ENCODE peak calls at places on chromosomes 1 and 21, in eight cellular contexts. One of them, this sample, is unnamed.

GRCh38 chr1:17709981-17710380 is 45.2 kb upstream of the ACTL8 start:
- DNase-seq in dorsolateral prefrontal cortex: no peak
- DNase-seq in AG04450: no peak
- DNase-seq in body of pancreas: no peak
- DNase-seq in GM12865: no peak
- DNase-seq in transverse colon: no peak
- DNase-seq in HFF-Myc: no peak
- DNase-seq in cardiac fibroblast: no peak
- DNase-seq in this sample: no peak

GRCh38 chr1:12166834-12167492 is at the start of gene TNFRSF1B:
- DNase-seq in dorsolateral prefrontal cortex: no peak
- DNase-seq in AG04450: no peak
- DNase-seq in body of pancreas: peak; percentile 56
- DNase-seq in GM12865: peak; percentile 84
- DNase-seq in transverse colon: peak; percentile 83
- DNase-seq in HFF-Myc: no peak
- DNase-seq in cardiac fibroblast: no peak
- DNase-seq in this sample: no peak

GRCh38 chr1:85042413-85042812 is 5.9 kb downstream of the MCOLN3 start:
- DNase-seq in dorsolateral prefrontal cortex: no peak
- DNase-seq in AG04450: no peak
- DNase-seq in body of pancreas: no peak
- DNase-seq in GM12865: no peak
- DNase-seq in transverse colon: no peak
- DNase-seq in HFF-Myc: no peak
- DNase-seq in cardiac fibroblast: no peak
- DNase-seq in this sample: no peak

GRCh38 chr1:11749203-11749689 is 12.7 kb upstream of the C1orf167 start:
- DNase-seq in dorsolateral prefrontal cortex: no peak
- DNase-seq in AG04450: no peak
- DNase-seq in body of pancreas: peak; percentile 64
- DNase-seq in GM12865: peak; percentile 42
- DNase-seq in transverse colon: peak; percentile 47
- DNase-seq in HFF-Myc: no peak
- DNase-seq in cardiac fibroblast: peak; percentile 27
- DNase-seq in this sample: no peak

GRCh38 chr1:91645031-91645430 is 144.4 kb downstream of the CDC7 start:
- DNase-seq in dorsolateral prefrontal cortex: no peak
- DNase-seq in AG04450: no peak
- DNase-seq in body of pancreas: no peak
- DNase-seq in GM12865: no peak
- DNase-seq in transverse colon: no peak
- DNase-seq in HFF-Myc: no peak
- DNase-seq in cardiac fibroblast: no peak
- DNase-seq in this sample: peak; percentile 30

GRCh38 chr21:37367758-37368535 is 1.4 kb downstream of the DYRK1A start:
- DNase-seq in dorsolateral prefrontal cortex: peak; percentile 4
- DNase-seq in AG04450: no peak
- DNase-seq in body of pancreas: peak; percentile 31
- DNase-seq in GM12865: peak; percentile 85
- DNase-seq in transverse colon: peak; percentile 38
- DNase-seq in HFF-Myc: no peak
- DNase-seq in cardiac fibroblast: peak; percentile 61
- DNase-seq in this sample: no peak

GRCh38 chr1:13893456-13893855 is 193.5 kb downstream of the PRDM2 start:
- DNase-seq in dorsolateral prefrontal cortex: peak; percentile 34
- DNase-seq in AG04450: no peak
- DNase-seq in body of pancreas: no peak
- DNase-seq in GM12865: no peak
- DNase-seq in transverse colon: peak; percentile 19
- DNase-seq in HFF-Myc: no peak
- DNase-seq in cardiac fibroblast: no peak
- DNase-seq in this sample: no peak

GRCh38 chr1:234065794-234066447 is 161.4 kb downstream of the SLC35F3 start:
- DNase-seq in dorsolateral prefrontal cortex: peak; percentile 67
- DNase-seq in AG04450: peak; percentile 16
- DNase-seq in body of pancreas: peak; percentile 78
- DNase-seq in GM12865: peak; percentile 73
- DNase-seq in transverse colon: peak; percentile 67
- DNase-seq in HFF-Myc: peak; percentile 37
- DNase-seq in cardiac fibroblast: peak; percentile 61
- DNase-seq in this sample: peak; percentile 26

GRCh38 chr1:87196110-87196509 is 132.6 kb upstream of the LMO4 start:
- DNase-seq in dorsolateral prefrontal cortex: no peak
- DNase-seq in AG04450: no peak
- DNase-seq in body of pancreas: no peak
- DNase-seq in GM12865: no peak
- DNase-seq in transverse colon: no peak
- DNase-seq in HFF-Myc: no peak
- DNase-seq in cardiac fibroblast: no peak
- DNase-seq in this sample: no peak

GRCh38 chr1:155008015-155008941 is 5.7 kb downstream of the ZBTB7B start:
- DNase-seq in dorsolateral prefrontal cortex: no peak
- DNase-seq in AG04450: no peak
- DNase-seq in body of pancreas: no peak
- DNase-seq in GM12865: no peak
- DNase-seq in transverse colon: peak; percentile 71
- DNase-seq in HFF-Myc: no peak
- DNase-seq in cardiac fibroblast: no peak
- DNase-seq in this sample: no peak

GRCh38 chr1:171210355-171210754 is 25.3 kb downstream of the FMO2 start:
- DNase-seq in dorsolateral prefrontal cortex: no peak
- DNase-seq in AG04450: no peak
- DNase-seq in body of pancreas: peak; percentile 28
- DNase-seq in GM12865: no peak
- DNase-seq in transverse colon: no peak
- DNase-seq in HFF-Myc: no peak
- DNase-seq in cardiac fibroblast: peak; percentile 54
- DNase-seq in this sample: no peak

GRCh38 chr1:28910379-28911125 is 3.8 kb upstream of the EPB41 start:
- DNase-seq in dorsolateral prefrontal cortex: no peak
- DNase-seq in AG04450: no peak
- DNase-seq in body of pancreas: no peak
- DNase-seq in GM12865: no peak
- DNase-seq in transverse colon: no peak
- DNase-seq in HFF-Myc: no peak
- DNase-seq in cardiac fibroblast: no peak
- DNase-seq in this sample: no peak

GRCh38 chr1:7770620-7770938 is 517 bp upstream of the VAMP3 start:
- DNase-seq in dorsolateral prefrontal cortex: no peak
- DNase-seq in AG04450: no peak
- DNase-seq in body of pancreas: peak; percentile 22
- DNase-seq in GM12865: no peak
- DNase-seq in transverse colon: no peak
- DNase-seq in HFF-Myc: no peak
- DNase-seq in cardiac fibroblast: no peak
- DNase-seq in this sample: no peak

GRCh38 chr1:230568008-230568407 is 74.3 kb upstream of the COG2 start:
- DNase-seq in dorsolateral prefrontal cortex: peak; percentile 59
- DNase-seq in AG04450: peak; percentile 13
- DNase-seq in body of pancreas: peak; percentile 40
- DNase-seq in GM12865: peak; percentile 9
- DNase-seq in transverse colon: peak; percentile 66
- DNase-seq in HFF-Myc: no peak
- DNase-seq in cardiac fibroblast: peak; percentile 37
- DNase-seq in this sample: no peak

GRCh38 chr1:53314606-53315005 is 13.3 kb downstream of the LRP8 start:
- DNase-seq in dorsolateral prefrontal cortex: no peak
- DNase-seq in AG04450: no peak
- DNase-seq in body of pancreas: no peak
- DNase-seq in GM12865: no peak
- DNase-seq in transverse colon: no peak
- DNase-seq in HFF-Myc: no peak
- DNase-seq in cardiac fibroblast: no peak
- DNase-seq in this sample: no peak

GRCh38 chr1:236893626-236894545 is 98.8 kb downstream of the MTR start:
- DNase-seq in dorsolateral prefrontal cortex: peak; percentile 25
- DNase-seq in AG04450: no peak
- DNase-seq in body of pancreas: no peak
- DNase-seq in GM12865: no peak
- DNase-seq in transverse colon: no peak
- DNase-seq in HFF-Myc: peak; percentile 57
- DNase-seq in cardiac fibroblast: no peak
- DNase-seq in this sample: no peak

GRCh38 chr1:101221945-101222429 is 14.8 kb upstream of the S1PR1 start:
- DNase-seq in dorsolateral prefrontal cortex: no peak
- DNase-seq in AG04450: no peak
- DNase-seq in body of pancreas: no peak
- DNase-seq in GM12865: peak; percentile 76
- DNase-seq in transverse colon: no peak
- DNase-seq in HFF-Myc: no peak
- DNase-seq in cardiac fibroblast: no peak
- DNase-seq in this sample: no peak

GRCh38 chr1:11581455-11581854 is 72.8 kb downstream of the FBXO2 start:
- DNase-seq in dorsolateral prefrontal cortex: no peak
- DNase-seq in AG04450: no peak
- DNase-seq in body of pancreas: no peak
- DNase-seq in GM12865: no peak
- DNase-seq in transverse colon: no peak
- DNase-seq in HFF-Myc: no peak
- DNase-seq in cardiac fibroblast: no peak
- DNase-seq in this sample: no peak

GRCh38 chr1:66764994-66765578 is 12.8 kb downstream of the DYNLT5 start:
- DNase-seq in dorsolateral prefrontal cortex: peak; percentile 5
- DNase-seq in AG04450: peak; percentile 29
- DNase-seq in body of pancreas: peak; percentile 57
- DNase-seq in GM12865: peak; percentile 75
- DNase-seq in transverse colon: peak; percentile 30
- DNase-seq in HFF-Myc: peak; percentile 27
- DNase-seq in cardiac fibroblast: peak; percentile 80
- DNase-seq in this sample: no peak

GRCh38 chr1:5688479-5689077 is 303.6 kb downstream of the NPHP4 start:
- DNase-seq in dorsolateral prefrontal cortex: no peak
- DNase-seq in AG04450: no peak
- DNase-seq in body of pancreas: no peak
- DNase-seq in GM12865: no peak
- DNase-seq in transverse colon: peak; percentile 67
- DNase-seq in HFF-Myc: no peak
- DNase-seq in cardiac fibroblast: no peak
- DNase-seq in this sample: no peak

GRCh38 chr1:192951961-192952460 is 107.1 kb downstream of the UCHL5 start:
- DNase-seq in dorsolateral prefrontal cortex: no peak
- DNase-seq in AG04450: peak; percentile 74
- DNase-seq in body of pancreas: peak; percentile 29
- DNase-seq in GM12865: peak; percentile 42
- DNase-seq in transverse colon: peak; percentile 10
- DNase-seq in HFF-Myc: peak; percentile 72
- DNase-seq in cardiac fibroblast: peak; percentile 96
- DNase-seq in this sample: peak; percentile 40

GRCh38 chr1:192958350-192958749 is 100.8 kb downstream of the UCHL5 start:
- DNase-seq in dorsolateral prefrontal cortex: no peak
- DNase-seq in AG04450: no peak
- DNase-seq in body of pancreas: no peak
- DNase-seq in GM12865: no peak
- DNase-seq in transverse colon: no peak
- DNase-seq in HFF-Myc: no peak
- DNase-seq in cardiac fibroblast: no peak
- DNase-seq in this sample: no peak

GRCh38 chr1:192950926-192951325 is 108.2 kb downstream of the UCHL5 start:
- DNase-seq in dorsolateral prefrontal cortex: no peak
- DNase-seq in AG04450: no peak
- DNase-seq in body of pancreas: no peak
- DNase-seq in GM12865: no peak
- DNase-seq in transverse colon: no peak
- DNase-seq in HFF-Myc: no peak
- DNase-seq in cardiac fibroblast: no peak
- DNase-seq in this sample: no peak

GRCh38 chr1:192952646-192953045 is 106.5 kb downstream of the UCHL5 start:
- DNase-seq in dorsolateral prefrontal cortex: no peak
- DNase-seq in AG04450: no peak
- DNase-seq in body of pancreas: no peak
- DNase-seq in GM12865: no peak
- DNase-seq in transverse colon: no peak
- DNase-seq in HFF-Myc: no peak
- DNase-seq in cardiac fibroblast: peak; percentile 73
- DNase-seq in this sample: no peak

DNA sequence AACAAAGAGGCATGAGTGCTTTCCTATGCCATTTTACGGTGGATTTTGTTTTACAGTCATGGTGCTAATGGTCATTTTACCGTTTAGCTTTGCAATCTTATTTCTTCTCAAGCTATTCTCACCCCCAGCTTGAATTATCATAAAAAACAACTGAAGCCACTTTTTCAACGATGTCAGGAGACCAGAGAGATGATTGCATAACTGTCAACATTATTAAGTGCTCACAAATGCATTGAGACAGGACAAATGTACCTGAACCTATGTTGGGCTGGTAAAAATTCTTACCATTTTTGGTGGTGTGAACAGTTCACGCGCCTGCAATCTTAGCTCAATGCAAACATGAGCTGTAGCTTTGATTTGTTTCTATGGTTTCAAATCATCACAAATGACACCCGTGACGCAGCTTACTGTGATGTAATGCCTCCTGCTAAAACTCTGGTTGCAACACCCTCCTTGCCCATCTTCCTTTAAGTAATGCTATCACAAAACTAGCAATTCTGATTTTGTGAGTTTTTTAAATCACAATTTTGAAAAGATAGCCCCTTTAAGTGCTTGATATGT is 104.4 kb downstream of the UCHL5 start:
- DNase-seq in dorsolateral prefrontal cortex: no peak
- DNase-seq in AG04450: no peak
- DNase-seq in body of pancreas: peak; percentile 37
- DNase-seq in GM12865: no peak
- DNase-seq in transverse colon: no peak
- DNase-seq in HFF-Myc: no peak
- DNase-seq in cardiac fibroblast: peak; percentile 56
- DNase-seq in this sample: no peak
- H3K4me3 ChIP-seq in dorsolateral prefrontal cortex: no peak overlapping the region
- H3K4me3 ChIP-seq in AG04450: no peak overlapping the region
- H3K4me3 ChIP-seq in body of pancreas: no peak overlapping the region
- H3K4me3 ChIP-seq in GM12865: no peak overlapping the region
- H3K4me3 ChIP-seq in transverse colon: no peak overlapping the region
- H3K4me3 ChIP-seq in HFF-Myc: no peak overlapping the region
- H3K4me3 ChIP-seq in cardiac fibroblast: no peak overlapping the region
- H3K4me3 ChIP-seq in this sample: no peak overlapping the region

GRCh38 chr1:32939655-32940371 is 24.8 kb downstream of the RNF19B start:
- DNase-seq in dorsolateral prefrontal cortex: peak; percentile 42
- DNase-seq in AG04450: peak; percentile 80
- DNase-seq in body of pancreas: peak; percentile 60
- DNase-seq in GM12865: no peak
- DNase-seq in transverse colon: peak; percentile 54
- DNase-seq in HFF-Myc: no peak
- DNase-seq in cardiac fibroblast: peak; percentile 92
- DNase-seq in this sample: no peak
- TF ChIP-seq CTCF in dorsolateral prefrontal cortex: no peak
- TF ChIP-seq CTCF in AG04450: no peak
- TF ChIP-seq CTCF in body of pancreas: no peak
- TF ChIP-seq CTCF in GM12865: no peak
- TF ChIP-seq CTCF in transverse colon: no peak
- TF ChIP-seq CTCF in HFF-Myc: no peak
- TF ChIP-seq CTCF in cardiac fibroblast: no peak
- TF ChIP-seq CTCF in this sample: no peak

GRCh38 chr21:17467829-17468228 is 45.0 kb upstream of the CXADR start:
- DNase-seq in dorsolateral prefrontal cortex: no peak
- DNase-seq in AG04450: no peak
- DNase-seq in body of pancreas: no peak
- DNase-seq in GM12865: no peak
- DNase-seq in transverse colon: no peak
- DNase-seq in HFF-Myc: no peak
- DNase-seq in cardiac fibroblast: no peak
- DNase-seq in this sample: no peak
- H3K4me3 ChIP-seq in dorsolateral prefrontal cortex: no peak overlapping the region
- H3K4me3 ChIP-seq in AG04450: no peak overlapping the region
- H3K4me3 ChIP-seq in body of pancreas: no peak overlapping the region
- H3K4me3 ChIP-seq in GM12865: no peak overlapping the region
- H3K4me3 ChIP-seq in transverse colon: no peak overlapping the region
- H3K4me3 ChIP-seq in HFF-Myc: no peak overlapping the region
- H3K4me3 ChIP-seq in cardiac fibroblast: no peak overlapping the region
- H3K4me3 ChIP-seq in this sample: no peak overlapping the region

GRCh38 chr1:3066250-3066711 is 2.7 kb upstream of the PRDM16 start:
- DNase-seq in dorsolateral prefrontal cortex: no peak
- DNase-seq in AG04450: no peak
- DNase-seq in body of pancreas: peak; percentile 85
- DNase-seq in GM12865: no peak
- DNase-seq in transverse colon: peak; percentile 6
- DNase-seq in HFF-Myc: no peak
- DNase-seq in cardiac fibroblast: peak; percentile 22
- DNase-seq in this sample: no peak
- TF ChIP-seq CTCF in dorsolateral prefrontal cortex: no peak
- TF ChIP-seq CTCF in AG04450: peak; percentile 38
- TF ChIP-seq CTCF in body of pancreas: peak; percentile 92
- TF ChIP-seq CTCF in GM12865: no peak
- TF ChIP-seq CTCF in transverse colon: no peak
- TF ChIP-seq CTCF in HFF-Myc: no peak
- TF ChIP-seq CTCF in cardiac fibroblast: peak; percentile 29
- TF ChIP-seq CTCF in this sample: peak; percentile 59

This sample was measured in epithelial cell of proximal tubule.